ENCODE peak calls at places on chromosomes 6 and 20, in seven cellular contexts. One of them, this sample, is unnamed.

GRCh38 chr6:6696867-6697531 is 108.5 kb downstream of the LY86 start:
- DNase-seq in ovary: peak; percentile 70
- DNase-seq in brain microvascular endothelial cell: peak; percentile 61
- DNase-seq in T-helper 1 cell: no peak
- DNase-seq in dorsolateral prefrontal cortex: no peak
- DNase-seq in GM12892: peak; percentile 35
- DNase-seq in hepatic stellate cell: peak; percentile 46
- DNase-seq in this sample: peak; percentile 90

GRCh38 chr20:41531876-41532275 is 86.3 kb downstream of the CHD6 start:
- DNase-seq in hepatic stellate cell: no peak
- DNase-seq in brain microvascular endothelial cell: no peak
- DNase-seq in dorsolateral prefrontal cortex: no peak
- DNase-seq in T-helper 1 cell: no peak
- DNase-seq in GM12892: no peak
- DNase-seq in ovary: no peak
- DNase-seq in this sample: no peak

GRCh38 chr6:151483968-151484367 is 9.8 kb upstream of the CCDC170 start:
- DNase-seq in ovary: no peak
- DNase-seq in brain microvascular endothelial cell: no peak
- DNase-seq in T-helper 1 cell: no peak
- DNase-seq in dorsolateral prefrontal cortex: no peak
- DNase-seq in GM12892: no peak
- DNase-seq in hepatic stellate cell: no peak
- DNase-seq in this sample: no peak

GRCh38 chr20:41004561-41005360 is 23.9 kb upstream of the TOP1 start:
- DNase-seq in GM12892: no peak
- DNase-seq in brain microvascular endothelial cell: no peak
- DNase-seq in dorsolateral prefrontal cortex: no peak
- DNase-seq in ovary: no peak
- DNase-seq in hepatic stellate cell: no peak
- DNase-seq in T-helper 1 cell: no peak
- DNase-seq in this sample: peak; percentile 45

GRCh38 chr6:141024526-141024925 is 1108.2 kb upstream of the GJE1 start:
- DNase-seq in brain microvascular endothelial cell: no peak
- DNase-seq in ovary: no peak
- DNase-seq in hepatic stellate cell: no peak
- DNase-seq in dorsolateral prefrontal cortex: no peak
- DNase-seq in GM12892: no peak
- DNase-seq in T-helper 1 cell: no peak
- DNase-seq in this sample: no peak

GRCh38 chr6:159609813-159610212 is 83.2 kb downstream of the SOD2 start:
- DNase-seq in brain microvascular endothelial cell: no peak
- DNase-seq in GM12892: no peak
- DNase-seq in T-helper 1 cell: no peak
- DNase-seq in hepatic stellate cell: no peak
- DNase-seq in ovary: no peak
- DNase-seq in dorsolateral prefrontal cortex: no peak
- DNase-seq in this sample: no peak

GRCh38 chr6:90227693-90228092 is 69.0 kb downstream of the BACH2 start:
- DNase-seq in brain microvascular endothelial cell: no peak
- DNase-seq in hepatic stellate cell: no peak
- DNase-seq in GM12892: no peak
- DNase-seq in T-helper 1 cell: no peak
- DNase-seq in ovary: no peak
- DNase-seq in dorsolateral prefrontal cortex: no peak
- DNase-seq in this sample: no peak

GRCh38 chr20:50504231-50504823 is 5.9 kb upstream of the PTPN1 start:
- DNase-seq in T-helper 1 cell: no peak
- DNase-seq in hepatic stellate cell: peak; percentile 24
- DNase-seq in brain microvascular endothelial cell: no peak
- DNase-seq in dorsolateral prefrontal cortex: no peak
- DNase-seq in GM12892: no peak
- DNase-seq in ovary: no peak
- DNase-seq in this sample: peak; percentile 78

GRCh38 chr6:12078014-12078413 is 65.9 kb downstream of the HIVEP1 start:
- DNase-seq in T-helper 1 cell: no peak
- DNase-seq in ovary: no peak
- DNase-seq in hepatic stellate cell: no peak
- DNase-seq in brain microvascular endothelial cell: no peak
- DNase-seq in GM12892: no peak
- DNase-seq in dorsolateral prefrontal cortex: no peak
- DNase-seq in this sample: no peak

GRCh38 chr6:40159865-40160264 is 225.6 kb upstream of the MOCS1 start:
- DNase-seq in T-helper 1 cell: no peak
- DNase-seq in dorsolateral prefrontal cortex: no peak
- DNase-seq in GM12892: no peak
- DNase-seq in hepatic stellate cell: no peak
- DNase-seq in brain microvascular endothelial cell: no peak
- DNase-seq in ovary: no peak
- DNase-seq in this sample: no peak

GRCh38 chr6:41430875-41431274 is 95.5 kb downstream of the NCR2 start:
- DNase-seq in brain microvascular endothelial cell: peak; percentile 80
- DNase-seq in dorsolateral prefrontal cortex: no peak
- DNase-seq in ovary: no peak
- DNase-seq in T-helper 1 cell: no peak
- DNase-seq in GM12892: no peak
- DNase-seq in hepatic stellate cell: peak; percentile 64
- DNase-seq in this sample: peak; percentile 93

GRCh38 chr20:61353261-61353995 is 101.4 kb downstream of the CDH4 start:
- DNase-seq in dorsolateral prefrontal cortex: no peak
- DNase-seq in hepatic stellate cell: no peak
- DNase-seq in brain microvascular endothelial cell: no peak
- DNase-seq in ovary: no peak
- DNase-seq in GM12892: no peak
- DNase-seq in T-helper 1 cell: no peak
- DNase-seq in this sample: peak; percentile 62

GRCh38 chr6:110547266-110547964 is 71.0 kb upstream of the SLC22A16 start:
- DNase-seq in hepatic stellate cell: peak; percentile 46
- DNase-seq in GM12892: no peak
- DNase-seq in T-helper 1 cell: no peak
- DNase-seq in brain microvascular endothelial cell: peak; percentile 50
- DNase-seq in dorsolateral prefrontal cortex: no peak
- DNase-seq in ovary: no peak
- DNase-seq in this sample: peak; percentile 75

GRCh38 chr20:51542894-51543788 is 622 bp upstream of the NFATC2 start:
- DNase-seq in T-helper 1 cell: no peak
- DNase-seq in GM12892: no peak
- DNase-seq in hepatic stellate cell: no peak
- DNase-seq in brain microvascular endothelial cell: no peak
- DNase-seq in dorsolateral prefrontal cortex: no peak
- DNase-seq in ovary: no peak
- DNase-seq in this sample: peak; percentile 82

GRCh38 chr6:138972226-138972665 is 15.8 kb downstream of the REPS1 start:
- DNase-seq in ovary: no peak
- DNase-seq in dorsolateral prefrontal cortex: no peak
- DNase-seq in hepatic stellate cell: no peak
- DNase-seq in GM12892: no peak
- DNase-seq in brain microvascular endothelial cell: peak; percentile 12
- DNase-seq in T-helper 1 cell: no peak
- DNase-seq in this sample: no peak

GRCh38 chr20:13220857-13221297 is at the start of gene ISM1:
- DNase-seq in T-helper 1 cell: peak; percentile 8
- DNase-seq in ovary: no peak
- DNase-seq in GM12892: peak; percentile 14
- DNase-seq in hepatic stellate cell: no peak
- DNase-seq in brain microvascular endothelial cell: no peak
- DNase-seq in dorsolateral prefrontal cortex: no peak
- DNase-seq in this sample: peak; percentile 89

GRCh38 chr6:168837231-168837903 is 396.4 kb downstream of the SMOC2 start:
- DNase-seq in dorsolateral prefrontal cortex: no peak
- DNase-seq in ovary: no peak
- DNase-seq in GM12892: no peak
- DNase-seq in brain microvascular endothelial cell: no peak
- DNase-seq in T-helper 1 cell: no peak
- DNase-seq in hepatic stellate cell: no peak
- DNase-seq in this sample: no peak

GRCh38 chr6:21594427-21595264 is 1.1 kb downstream of the SOX4 start:
- DNase-seq in dorsolateral prefrontal cortex: peak; percentile 54
- DNase-seq in brain microvascular endothelial cell: peak; percentile 50
- DNase-seq in ovary: peak; percentile 62
- DNase-seq in T-helper 1 cell: no peak
- DNase-seq in hepatic stellate cell: peak; percentile 74
- DNase-seq in GM12892: peak; percentile 34
- DNase-seq in this sample: peak; percentile 94